ENCODE peak calls at places on chromosomes 4 and X, in four cellular contexts. P is neuronal stem cell; O is psoas muscle; E is naive thymus-derived CD4-positive, alpha-beta T cell. X is an unnamed sample. For H3K27me3 and H3K4me1, the result is how much of the 10 kb centered on the place peaks cover.

GRCh38 chr4:174996079-174996478 is 77.9 kb downstream of the ADAM29 start:
- DNase-seq in E (no peak), P (no peak), O (no peak), X (no peak)

GRCh38 chr4:169968999-169969398 is 57.2 kb downstream of the MFAP3L start:
- DNase-seq in O (no peak), E (no peak), P (no peak), X (no peak)

GRCh38 chr4:23822181-23822580 is 67.7 kb downstream of the PPARGC1A start:
- DNase-seq in O (no peak), P (no peak), E (no peak), X (no peak)

GRCh38 chrX:80471582-80471981 is 51.3 kb downstream of the TENT5D start:
- DNase-seq in E (no peak), P (no peak), O (no peak), X (no peak)

GRCh38 chr4:85498068-85498733 is 23.3 kb downstream of the ARHGAP24 start:
- DNase-seq in O (peak), P (no peak), E (no peak), X (no peak)

GRCh38 chrX:11059923-11060322 is 51.2 kb upstream of the HCCS start:
- DNase-seq in E (no peak), P (no peak), O (no peak), X (no peak)

GRCh38 chr4:40769266-40769665 is 19.5 kb downstream of the NSUN7 start:
- DNase-seq in E (no peak), P (no peak), O (no peak), X (no peak)

GRCh38 chrX:152619897-152620296 is 17.8 kb upstream of the GABRQ start:
- DNase-seq in O (no peak), P (no peak), E (no peak), X (no peak)

GRCh38 chr4:127672111-127672510 is 39.4 kb downstream of the INTU start:
- DNase-seq in E (no peak), O (no peak), P (no peak), X (no peak)

GRCh38 chrX:78456909-78457308 is 129.5 kb upstream of the CYSLTR1 start:
- DNase-seq in P (no peak), E (no peak), O (no peak), X (no peak)

GRCh38 chrX:131199086-131199485 is 90.0 kb downstream of the IGSF1 start:
- DNase-seq in P (no peak), O (no peak), E (no peak), X (no peak)

GRCh38 chr4:143335979-143336827 is 473 bp upstream of the GAB1 start:
- DNase-seq in P (peak), E (peak), O (peak), X (no peak)

GRCh38 chrX:63922221-63922620 is 137.2 kb upstream of the ARHGEF9 start:
- DNase-seq in O (no peak), E (no peak), P (no peak), X (no peak)

GRCh38 chr4:147336252-147336651 is 144.6 kb upstream of the EDNRA start:
- DNase-seq in E (no peak), O (no peak), P (no peak), X (no peak)

GRCh38 chrX:134373736-134374135 is 86.2 kb upstream of the HPRT1 start:
- DNase-seq in P (no peak), E (no peak), O (no peak), X (peak)

GRCh38 chr4:38531126-38531737 is 132.8 kb upstream of the KLF3 start:
- DNase-seq in E (no peak), O (no peak), P (no peak), X (no peak)

GRCh38 chrX:3728454-3728853 is 15.0 kb upstream of the PRKX start:
- DNase-seq in O (no peak), P (no peak), E (no peak), X (no peak)

GRCh38 chrX:47581731-47582647 is at the start of gene TIMP1:
- DNase-seq in O (peak), P (peak), E (peak), X (peak)

GRCh38 chrX:46461653-46462191 is 83.5 kb downstream of the ZNF674 start:
- DNase-seq in E (no peak), P (no peak), O (no peak), X (no peak)

GRCh38 chrX:138709886-138710285 is 1.6 kb downstream of the FGF13 start:
- DNase-seq in E (no peak), P (peak), O (no peak), X (no peak)

GRCh38 chr4:145299380-145300076 is 119.1 kb upstream of the OTUD4 start:
- DNase-seq in E (no peak), P (no peak), O (no peak), X (peak)

GRCh38 chr4:153156263-153156662 is 48.0 kb upstream of the TRIM2 start:
- DNase-seq in O (no peak), P (no peak), E (no peak), X (peak)

GRCh38 chr4:13092702-13093101 is 391.4 kb downstream of the RAB28 start:
- DNase-seq in P (no peak), O (no peak), E (no peak), X (no peak)

GRCh38 chrX:1909419-1910206 is 294.8 kb downstream of the ASMT start:
- DNase-seq in O (no peak), E (no peak), P (no peak), X (no peak)

GRCh38 chr4:30840571-30840970 is 120.4 kb downstream of the PCDH7 start:
- DNase-seq in E (no peak), P (no peak), O (no peak), X (no peak)

GRCh38 chr4:663438-664428 is 10.3 kb downstream of the ATP5ME start:
- DNase-seq in P (no peak), O (peak), E (peak), X (peak)

GRCh38 chrX:989959-990510 is 222.4 kb downstream of the CRLF2 start:
- DNase-seq in P (no peak), O (peak), E (peak), X (peak)

GRCh38 chr4:15186826-15187225 is 184.5 kb downstream of the CPEB2 start:
- DNase-seq in O (no peak), E (no peak), P (no peak), X (no peak)

GRCh38 chr4:125070869-125071268 is 243.9 kb upstream of the FAT4 start:
- DNase-seq in O (no peak), E (no peak), P (no peak), X (no peak)

GRCh38 chr4:128512767-128513322 is 225.2 kb upstream of the PGRMC2 start:
- DNase-seq in P (no peak), O (no peak), E (no peak), X (no peak)

GRCh38 chrX:69024287-69024686 is 141.0 kb downstream of the PJA1 start:
- DNase-seq in P (no peak), O (no peak), E (no peak), X (no peak)

GRCh38 chr4:25089058-25089763 is 58.5 kb upstream of the LGI2 start:
- DNase-seq in P (no peak), E (no peak), O (no peak), X (no peak)

GRCh38 chrX:65871671-65872311 is 168.1 kb downstream of the VSIG4 start:
- DNase-seq in P (no peak), E (no peak), O (no peak), X (no peak)

GRCh38 chr4:112514449-112515277 is 1.3 kb downstream of the NEUROG2 start:
- DNase-seq in E (no peak), P (peak), O (no peak), X (no peak)

GRCh38 chr4:11565899-11566298 is 137.2 kb upstream of the HS3ST1 start:
- DNase-seq in E (no peak), O (no peak), P (no peak), X (no peak)

GRCh38 chr4:54228064-54228527 is 997 bp upstream of the PDGFRA start:
- DNase-seq in P (peak), E (no peak), O (peak), X (no peak)
- H3K27me3 ChIP-seq in P (under half), E (under half), O (under half), X (under half)

GRCh38 chr4:176259330-176260090 is 9.5 kb downstream of the ASB5 start:
- DNase-seq in P (no peak), E (no peak), O (no peak), X (no peak)

GRCh38 chr4:176261481-176261880 is 7.5 kb downstream of the ASB5 start:
- DNase-seq in P (no peak), E (no peak), O (no peak), X (no peak)

GRCh38 chr4:176261018-176261417 is 8.0 kb downstream of the ASB5 start:
- DNase-seq in O (no peak), P (no peak), E (no peak), X (no peak)

GRCh38 chr4:176258135-176258534 is 10.9 kb downstream of the ASB5 start:
- DNase-seq in P (no peak), O (no peak), E (no peak), X (no peak)

GRCh38 chr4:176256921-176257320 is 12.1 kb downstream of the ASB5 start:
- DNase-seq in P (peak), E (no peak), O (no peak), X (no peak)
- H3K4me1 ChIP-seq in P (under half), E (under half), O (under half), X (under half)

GRCh38 chrX:108734426-108734825 is 1.9 kb downstream of the IRS4 start:
- DNase-seq in O (no peak), P (no peak), E (no peak), X (no peak)

GRCh38 chrX:108735680-108736508 is 469 bp downstream of the IRS4 start:
- DNase-seq in E (no peak), P (no peak), O (no peak), X (no peak)

GRCh38 chrX:108731144-108731543 is 5.2 kb downstream of the IRS4 start:
- DNase-seq in O (no peak), E (no peak), P (peak), X (no peak)

GRCh38 chrX:108735087-108735679 is 1.2 kb downstream of the IRS4 start:
- DNase-seq in E (no peak), P (no peak), O (no peak), X (no peak)

GRCh38 chrX:108732630-108733321 is 3.6 kb downstream of the IRS4 start:
- DNase-seq in O (no peak), P (no peak), E (no peak), X (no peak)
- H3K27me3 ChIP-seq in O (under half), P (under half), E (under half), X (under half)

DNA sequence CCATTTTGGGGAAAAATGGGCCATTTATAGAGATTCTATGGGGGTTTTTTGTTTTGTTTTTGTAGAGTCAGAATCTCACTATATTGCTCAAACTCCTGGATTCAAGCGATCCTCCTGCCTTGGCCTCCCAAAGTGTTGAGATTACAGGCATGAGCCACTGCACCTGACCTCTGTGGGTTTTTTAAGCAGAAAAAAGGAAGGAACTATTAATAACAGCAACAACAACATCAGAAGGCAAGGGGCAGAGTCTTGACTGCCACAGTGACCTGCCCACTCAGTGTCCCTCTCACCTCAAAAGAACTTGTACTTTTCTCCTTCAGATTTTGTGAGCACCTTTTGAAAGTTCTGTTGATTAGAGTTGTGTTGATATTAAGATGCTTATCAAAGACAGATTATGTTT is 48.1 kb downstream of the FNIP2 start:
- DNase-seq in O (no peak), P (no peak), E (no peak), X (no peak)
- H3K4me1 ChIP-seq in O (half or more), P (under half), E (under half), X (under half)

GRCh38 chr4:95549246-95550138 is 719 bp upstream of the UNC5C start:
- DNase-seq in E (no peak), O (peak), P (peak), X (no peak)

GRCh38 chr4:95546236-95546635 is 2.5 kb downstream of the UNC5C start:
- DNase-seq in P (no peak), E (no peak), O (no peak), X (no peak)

GRCh38 chr4:95546866-95547707 is 1.7 kb downstream of the UNC5C start:
- DNase-seq in P (no peak), O (no peak), E (no peak), X (no peak)

GRCh38 chr4:95548738-95549245 is at the start of gene UNC5C:
- DNase-seq in O (peak), P (peak), E (no peak), X (no peak)

DNA sequence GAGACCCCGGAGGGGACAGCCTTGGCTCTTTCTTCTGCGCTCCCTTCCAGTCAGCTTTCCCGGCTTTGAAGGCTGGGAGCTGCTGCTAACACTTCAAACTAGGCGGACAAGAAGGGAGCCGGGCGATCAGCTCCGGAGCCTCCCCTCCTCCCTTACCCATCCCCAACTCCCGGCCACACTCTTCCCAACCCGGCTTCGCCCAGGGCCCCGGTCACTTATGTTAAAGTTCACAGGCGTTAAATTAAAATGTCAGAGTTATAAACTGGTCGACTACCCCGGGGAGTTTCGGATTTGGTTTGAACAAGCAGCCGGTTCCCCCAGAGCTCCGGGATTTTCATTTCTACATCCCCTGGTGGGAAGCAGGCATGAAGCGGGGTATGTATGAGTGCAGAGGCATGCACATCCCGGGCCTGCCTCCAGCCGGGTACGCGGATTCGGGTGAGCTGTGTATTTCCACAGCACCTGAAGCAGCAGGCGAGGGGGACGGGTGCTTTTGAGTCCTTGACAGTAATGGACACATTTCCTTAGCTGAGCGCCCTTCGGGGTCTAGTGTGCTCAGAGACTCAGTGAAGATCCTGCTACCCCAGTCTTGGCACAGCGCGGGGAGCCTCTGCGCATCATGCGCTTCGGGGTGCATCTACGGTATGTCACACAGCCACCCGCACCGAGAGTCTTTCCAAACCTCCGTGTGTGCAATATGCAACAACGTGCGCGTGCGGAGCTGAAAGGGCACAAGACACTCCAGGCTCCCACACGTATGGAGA is 883 bp downstream of the UNC5C start:
- DNase-seq in E (no peak), O (peak), P (peak), X (no peak)
- H3K27me3 ChIP-seq in E (under half), O (under half), P (under half), X (under half)

X was measured in CD4-positive, alpha-beta memory T cell.